ENCODE peak calls at places on chromosome 22, in four cellular contexts. Y is brain microvascular endothelial cell, J is transverse colon, I is PC-9. S is an unnamed sample.

GRCh38 chr22:33124471-33124870 is 66.3 kb upstream of the SYN3 start:
- DNase-seq in I (no peak), Y (no peak), J (no peak), S (no peak)

GRCh38 chr22:49788492-49788891 is 39.2 kb downstream of the BRD1 start:
- DNase-seq in I (no peak), Y (no peak), J (peak; percentile 56), S (no peak)

GRCh38 chr22:31148953-31149627 is 8.8 kb upstream of the PLA2G3 start:
- DNase-seq in I (peak; percentile 60), J (peak; percentile 77), Y (peak; percentile 79), S (peak; percentile 62)

GRCh38 chr22:30874431-30875370 is 93.9 kb downstream of the MORC2 start:
- DNase-seq in Y (no peak), I (no peak), J (no peak), S (no peak)

GRCh38 chr22:32994921-32995320 is 63.3 kb downstream of the SYN3 start:
- DNase-seq in I (no peak), J (no peak), Y (no peak), S (no peak)

GRCh38 chr22:47178339-47178738 is 415.9 kb downstream of the TBC1D22A start:
- DNase-seq in J (no peak), I (no peak), Y (no peak), S (no peak)

GRCh38 chr22:47294222-47294532 is 531.7 kb downstream of the TBC1D22A start:
- DNase-seq in Y (peak; percentile 3), J (no peak), I (no peak), S (no peak)

GRCh38 chr22:22421392-22421791 is 87.2 kb downstream of the ZNF280B start:
- DNase-seq in Y (no peak), J (no peak), I (no peak), S (no peak)

GRCh38 chr22:30159561-30160353 is 79.5 kb downstream of the HORMAD2 start:
- DNase-seq in J (no peak), I (peak; percentile 75), Y (peak; percentile 75), S (peak; percentile 62)

GRCh38 chr22:30089655-30089974 is 9.4 kb downstream of the HORMAD2 start:
- DNase-seq in I (no peak), Y (no peak), J (no peak), S (no peak)

GRCh38 chr22:50292643-50293440 is 14.6 kb downstream of the PLXNB2 start:
- DNase-seq in I (no peak), J (no peak), Y (no peak), S (no peak)

GRCh38 chr22:49935561-49935960 is 17.1 kb downstream of the CRELD2 start:
- DNase-seq in I (no peak), Y (no peak), J (no peak), S (no peak)

DNA sequence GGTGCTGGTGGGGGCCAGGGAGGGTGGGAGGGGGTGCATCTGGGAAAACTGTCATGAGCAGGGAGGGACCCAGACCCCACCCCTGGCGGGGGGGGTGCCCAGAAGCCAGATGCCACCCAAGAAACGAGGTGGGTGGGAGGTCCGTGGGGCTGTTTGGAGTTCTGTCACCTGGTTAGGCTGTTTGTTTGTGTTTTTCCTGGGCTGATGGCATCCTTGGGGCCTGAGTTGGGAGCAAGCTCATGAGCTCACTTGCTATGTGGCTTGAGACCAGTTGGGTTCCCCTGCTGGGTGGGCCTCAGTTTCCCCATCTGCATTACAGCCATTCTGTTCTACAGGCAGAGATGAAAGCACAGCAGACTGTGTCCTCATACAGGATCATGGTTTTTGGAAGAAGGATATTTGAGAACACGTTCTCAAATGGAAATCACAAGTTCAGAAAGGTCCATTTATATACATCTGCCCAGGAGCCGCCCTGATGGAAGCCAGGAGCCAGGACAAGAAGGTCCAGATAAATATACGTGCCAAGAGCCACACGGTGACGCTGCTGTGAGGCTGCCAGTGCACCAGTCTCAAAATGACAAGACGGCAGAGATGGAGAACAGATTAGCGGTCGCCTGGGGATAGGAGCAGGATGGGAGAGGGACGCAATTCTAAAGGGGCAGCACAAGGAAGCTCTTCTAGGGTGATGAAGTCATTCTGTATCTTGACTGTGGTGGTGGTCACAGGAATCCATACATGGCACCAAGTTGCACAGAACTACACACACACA is 312.9 kb downstream of the MN1 start:
- DNase-seq in Y (peak; percentile 27), J (no peak), I (no peak), S (no peak)
- TF ChIP-seq CTCF in Y (peak; percentile 35), J (no peak), I (no peak), S (peak; percentile 5)

GRCh38 chr22:39543095-39543494 is 10.5 kb upstream of the RPS19BP1 start:
- DNase-seq in J (no peak), Y (no peak), I (no peak), S (no peak)
- TF ChIP-seq CTCF in J (peak; percentile 17), Y (peak; percentile 76), I (peak; percentile 38), S (peak; percentile 62)

GRCh38 chr22:42908082-42908746 is 51.1 kb upstream of the ARFGAP3 start:
- DNase-seq in J (no peak), Y (no peak), I (no peak), S (no peak)

GRCh38 chr22:42905702-42906183 is 48.7 kb upstream of the ARFGAP3 start:
- DNase-seq in I (no peak), J (peak; percentile 41), Y (no peak), S (no peak)

GRCh38 chr22:42909363-42910058 is 52.4 kb upstream of the ARFGAP3 start:
- DNase-seq in Y (no peak), I (no peak), J (no peak), S (no peak)

GRCh38 chr22:42906605-42907338 is 49.7 kb upstream of the ARFGAP3 start:
- DNase-seq in Y (no peak), I (no peak), J (no peak), S (no peak)

DNA sequence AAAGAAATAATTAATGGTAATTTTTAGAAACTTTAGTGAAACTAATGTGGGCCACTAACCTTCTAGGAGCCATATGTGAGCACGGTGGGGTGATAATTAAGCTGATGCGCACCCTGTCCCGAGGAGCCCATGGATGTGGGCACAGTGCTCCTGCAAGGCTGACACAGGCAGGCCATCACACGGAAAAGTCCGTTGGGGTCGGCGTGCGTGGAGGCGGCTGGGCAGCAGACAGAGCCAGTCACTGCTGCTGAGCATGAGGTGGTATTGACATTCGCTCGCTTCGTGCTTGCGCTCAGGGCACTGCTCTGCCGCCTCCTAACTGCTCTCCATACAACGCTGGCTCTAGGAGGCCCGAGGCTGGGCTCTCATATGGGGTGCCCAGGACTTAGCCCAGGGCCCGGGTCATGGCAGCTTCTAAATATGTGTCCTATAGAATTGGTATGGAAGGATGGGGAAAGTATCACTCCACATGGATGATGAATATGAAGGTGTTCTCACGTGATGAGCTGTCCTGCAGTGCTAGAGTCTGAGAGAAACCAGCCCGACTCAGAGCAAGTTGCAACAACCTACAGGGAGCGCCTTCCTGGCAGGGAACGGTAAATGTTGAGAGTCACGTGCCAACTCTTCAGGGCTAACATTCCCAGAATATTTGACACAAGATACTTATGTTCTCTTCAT is 50.5 kb upstream of the ARFGAP3 start:
- DNase-seq in Y (no peak), J (no peak), I (no peak), S (no peak)
- TF ChIP-seq CTCF in Y (no peak), J (no peak), I (no peak), S (no peak)

DNA sequence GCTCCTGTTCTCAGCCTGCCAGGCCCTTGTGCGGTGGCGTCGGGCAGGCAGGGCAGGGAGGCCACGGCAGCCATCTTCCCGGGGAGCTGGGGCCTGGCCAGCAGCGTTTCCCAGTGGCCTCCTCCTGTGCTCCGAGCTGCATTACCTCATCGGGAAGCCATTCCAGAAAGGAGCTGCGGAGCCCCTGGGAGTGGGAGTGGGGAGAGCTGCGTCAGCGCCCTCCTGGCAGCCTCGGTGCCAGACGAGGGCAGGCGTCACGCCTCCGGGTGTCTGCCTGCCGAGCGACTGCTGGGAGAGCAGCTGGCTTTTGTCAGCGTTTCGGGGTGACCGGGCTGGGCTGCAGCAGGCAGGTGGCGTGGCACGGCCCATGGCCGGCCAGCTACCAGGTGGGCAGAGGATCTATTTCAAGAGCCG is 30.9 kb upstream of the WNT7B start:
- DNase-seq in I (no peak), Y (peak; percentile 62), J (peak; percentile 58), S (peak; percentile 80)
- TF ChIP-seq CTCF in I (no peak), Y (no peak), J (no peak), S (no peak)

DNA sequence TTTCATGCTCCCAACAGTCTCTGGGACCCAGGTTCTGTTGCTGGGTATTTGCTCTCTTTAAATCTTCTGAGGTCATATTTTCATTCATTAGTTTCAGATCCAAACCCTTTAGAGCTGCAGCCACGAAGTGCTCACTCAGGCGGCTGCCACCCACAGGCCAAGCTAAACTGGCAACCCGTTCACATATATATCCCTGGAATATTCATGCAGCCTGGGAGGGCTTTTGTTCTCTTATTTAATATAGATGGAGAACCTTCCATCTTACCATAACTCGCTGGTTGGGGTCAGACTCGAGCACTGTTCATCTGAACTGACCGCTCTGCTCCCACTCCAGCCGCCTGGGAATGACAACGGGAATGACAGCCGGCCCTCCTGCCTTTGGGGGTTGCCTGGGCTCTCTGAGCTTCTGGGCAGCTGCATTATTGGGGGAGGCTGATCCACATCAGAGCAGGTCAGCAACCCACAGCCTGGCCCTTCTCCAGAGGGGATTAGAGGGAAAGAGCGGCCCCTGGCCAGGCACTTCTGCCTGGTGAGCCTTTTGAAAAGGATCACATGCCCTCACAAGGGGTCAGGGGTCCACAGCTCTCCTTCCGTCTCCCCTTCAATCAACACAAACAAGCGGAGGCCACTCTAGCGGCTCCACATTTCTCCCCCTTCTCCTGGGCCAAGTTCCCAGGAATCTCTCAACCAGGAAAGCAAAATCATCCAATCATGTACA is 11.9 kb downstream of the TMEM184B start:
- DNase-seq in J (no peak), I (no peak), Y (no peak), S (no peak)
- TF ChIP-seq CTCF in J (no peak), I (no peak), Y (peak; percentile 49), S (peak; percentile 43)

GRCh38 chr22:39808087-39808486 is 85.5 kb downstream of the ENTHD1 start:
- DNase-seq in I (no peak), Y (no peak), J (peak; percentile 53), S (no peak)
- TF ChIP-seq CTCF in I (peak; percentile 72), Y (peak; percentile 59), J (no peak), S (no peak)

DNA sequence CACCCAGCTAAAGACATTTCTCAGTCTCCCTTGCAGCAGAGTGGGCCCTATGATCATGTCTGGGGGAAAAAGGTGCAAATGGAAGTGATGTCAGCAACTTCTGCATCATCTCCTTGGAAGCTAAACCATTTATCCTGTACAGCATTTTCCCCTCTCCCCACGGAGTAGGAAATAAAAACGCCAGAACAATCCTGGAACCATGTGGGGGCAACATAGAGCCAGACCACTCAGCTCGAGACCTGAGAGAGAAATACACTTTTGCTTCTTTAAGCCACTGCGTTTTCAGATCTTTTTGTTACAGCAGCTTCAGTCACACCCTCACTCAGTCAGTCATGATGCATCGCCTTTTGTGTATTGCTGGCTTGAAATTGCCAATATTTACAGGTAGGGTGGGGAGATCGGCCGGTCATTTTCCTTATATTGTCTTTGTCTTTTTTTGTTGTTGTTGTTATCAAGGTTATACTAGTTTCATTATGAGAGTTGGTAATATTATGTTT is 9.1 kb upstream of the RAC2 start:
- DNase-seq in Y (no peak), J (no peak), I (no peak), S (no peak)
- TF ChIP-seq CTCF in Y (peak; percentile 59), J (no peak), I (no peak), S (peak; percentile 44)

GRCh38 chr22:35352214-35353111 is 28.4 kb upstream of the HMOX1 start:
- DNase-seq in J (peak; percentile 80), I (no peak), Y (no peak), S (no peak)
- TF ChIP-seq CTCF in J (peak; percentile 4), I (no peak), Y (peak; percentile 40), S (peak; percentile 4)